ENCODE peak calls at places on chromosomes 12 and 14, in six cellular contexts. One of them, this sample, is unnamed.

GRCh38 chr12:30806989-30807694 is 52.4 kb upstream of the CAPRIN2 start:
- DNase-seq in sigmoid colon: no peak
- DNase-seq in neural progenitor cell: peak
- DNase-seq in IMR-90: peak
- DNase-seq in heart right ventricle: peak
- DNase-seq in kidney epithelial cell: no peak
- DNase-seq in this sample: peak

GRCh38 chr12:131087302-131087818 is 133.7 kb downstream of the ADGRD1 start:
- DNase-seq in heart right ventricle: no peak
- DNase-seq in neural progenitor cell: no peak
- DNase-seq in IMR-90: no peak
- DNase-seq in kidney epithelial cell: no peak
- DNase-seq in sigmoid colon: peak
- DNase-seq in this sample: no peak

GRCh38 chr12:7060353-7060954 is at the start of gene C1S:
- DNase-seq in kidney epithelial cell: peak
- DNase-seq in heart right ventricle: peak
- DNase-seq in neural progenitor cell: peak
- DNase-seq in sigmoid colon: peak
- DNase-seq in IMR-90: peak
- DNase-seq in this sample: peak

GRCh38 chr12:129075451-129076208 is 222.4 kb downstream of the GLT1D1 start:
- DNase-seq in sigmoid colon: no peak
- DNase-seq in IMR-90: no peak
- DNase-seq in kidney epithelial cell: no peak
- DNase-seq in heart right ventricle: no peak
- DNase-seq in neural progenitor cell: no peak
- DNase-seq in this sample: no peak

GRCh38 chr14:59918824-59919581 is 941 bp upstream of the LRRC9 start:
- DNase-seq in heart right ventricle: no peak
- DNase-seq in IMR-90: peak
- DNase-seq in kidney epithelial cell: no peak
- DNase-seq in neural progenitor cell: peak
- DNase-seq in sigmoid colon: no peak
- DNase-seq in this sample: peak

GRCh38 chr12:103929909-103930786 is at the start of gene HSP90B1:
- DNase-seq in IMR-90: peak
- DNase-seq in heart right ventricle: peak
- DNase-seq in sigmoid colon: peak
- DNase-seq in kidney epithelial cell: peak
- DNase-seq in neural progenitor cell: peak
- DNase-seq in this sample: peak

GRCh38 chr12:79900951-79901350 is 33.9 kb downstream of the PPP1R12A start:
- DNase-seq in neural progenitor cell: no peak
- DNase-seq in kidney epithelial cell: no peak
- DNase-seq in sigmoid colon: no peak
- DNase-seq in heart right ventricle: no peak
- DNase-seq in IMR-90: no peak
- DNase-seq in this sample: no peak

GRCh38 chr12:132747395-132747794 is 14.2 kb downstream of the ANKLE2 start:
- DNase-seq in kidney epithelial cell: no peak
- DNase-seq in neural progenitor cell: no peak
- DNase-seq in heart right ventricle: no peak
- DNase-seq in sigmoid colon: no peak
- DNase-seq in IMR-90: no peak
- DNase-seq in this sample: no peak

GRCh38 chr14:95504135-95505029 is 12.1 kb downstream of the SYNE3 start:
- DNase-seq in IMR-90: peak
- DNase-seq in neural progenitor cell: no peak
- DNase-seq in kidney epithelial cell: no peak
- DNase-seq in sigmoid colon: peak
- DNase-seq in heart right ventricle: no peak
- DNase-seq in this sample: peak

GRCh38 chr14:31261859-31262739 is 54.5 kb upstream of the HECTD1 start:
- DNase-seq in neural progenitor cell: peak
- DNase-seq in kidney epithelial cell: no peak
- DNase-seq in IMR-90: peak
- DNase-seq in sigmoid colon: peak
- DNase-seq in heart right ventricle: peak
- DNase-seq in this sample: peak

GRCh38 chr14:22338381-22338780 is 250.6 kb downstream of the DAD1 start:
- DNase-seq in neural progenitor cell: no peak
- DNase-seq in kidney epithelial cell: no peak
- DNase-seq in IMR-90: no peak
- DNase-seq in sigmoid colon: no peak
- DNase-seq in heart right ventricle: no peak
- DNase-seq in this sample: no peak
- H3K4me3 ChIP-seq in neural progenitor cell: no peak
- H3K4me3 ChIP-seq in kidney epithelial cell: no peak
- H3K4me3 ChIP-seq in IMR-90: no peak
- H3K4me3 ChIP-seq in sigmoid colon: no peak
- H3K4me3 ChIP-seq in heart right ventricle: no peak
- H3K4me3 ChIP-seq in this sample: no peak

GRCh38 chr14:105146181-105146975 is 22.2 kb downstream of the JAG2 start:
- DNase-seq in sigmoid colon: peak
- DNase-seq in neural progenitor cell: no peak
- DNase-seq in IMR-90: no peak
- DNase-seq in kidney epithelial cell: no peak
- DNase-seq in heart right ventricle: no peak
- DNase-seq in this sample: no peak
- TF ChIP-seq CTCF in sigmoid colon: no peak
- TF ChIP-seq CTCF in neural progenitor cell: no peak
- TF ChIP-seq CTCF in IMR-90: no peak
- TF ChIP-seq CTCF in kidney epithelial cell: no peak
- TF ChIP-seq CTCF in heart right ventricle: no peak
- TF ChIP-seq CTCF in this sample: no peak

GRCh38 chr12:69851976-69852375 is 26.9 kb downstream of the MYRFL start:
- DNase-seq in neural progenitor cell: no peak
- DNase-seq in kidney epithelial cell: no peak
- DNase-seq in sigmoid colon: no peak
- DNase-seq in IMR-90: no peak
- DNase-seq in heart right ventricle: no peak
- DNase-seq in this sample: peak
- H3K4me3 ChIP-seq in neural progenitor cell: no peak
- H3K4me3 ChIP-seq in kidney epithelial cell: no peak
- H3K4me3 ChIP-seq in sigmoid colon: no peak
- H3K4me3 ChIP-seq in IMR-90: no peak
- H3K4me3 ChIP-seq in heart right ventricle: no peak
- H3K4me3 ChIP-seq in this sample: no peak

GRCh38 chr14:88078525-88078924 is 73.6 kb downstream of the GPR65 start:
- DNase-seq in IMR-90: no peak
- DNase-seq in heart right ventricle: no peak
- DNase-seq in kidney epithelial cell: no peak
- DNase-seq in neural progenitor cell: peak
- DNase-seq in sigmoid colon: no peak
- DNase-seq in this sample: no peak
- TF ChIP-seq CTCF in IMR-90: no peak
- TF ChIP-seq CTCF in heart right ventricle: no peak
- TF ChIP-seq CTCF in kidney epithelial cell: no peak
- TF ChIP-seq CTCF in neural progenitor cell: peak
- TF ChIP-seq CTCF in sigmoid colon: no peak
- TF ChIP-seq CTCF in this sample: no peak

GRCh38 chr14:32509632-32510187 is 180.6 kb downstream of the AKAP6 start:
- DNase-seq in kidney epithelial cell: peak
- DNase-seq in sigmoid colon: peak
- DNase-seq in neural progenitor cell: peak
- DNase-seq in IMR-90: peak
- DNase-seq in heart right ventricle: peak
- DNase-seq in this sample: peak
- H3K4me3 ChIP-seq in kidney epithelial cell: no peak
- H3K4me3 ChIP-seq in sigmoid colon: peak
- H3K4me3 ChIP-seq in neural progenitor cell: no peak
- H3K4me3 ChIP-seq in IMR-90: no peak
- H3K4me3 ChIP-seq in heart right ventricle: peak
- H3K4me3 ChIP-seq in this sample: no peak

GRCh38 chr12:11059784-11060183 is 2.3 kb downstream of the TAS2R46 start:
- DNase-seq in kidney epithelial cell: peak
- DNase-seq in IMR-90: peak
- DNase-seq in sigmoid colon: no peak
- DNase-seq in heart right ventricle: no peak
- DNase-seq in neural progenitor cell: no peak
- DNase-seq in this sample: peak

GRCh38 chr12:11055306-11055705 is 6.8 kb downstream of the TAS2R46 start:
- DNase-seq in kidney epithelial cell: no peak
- DNase-seq in sigmoid colon: no peak
- DNase-seq in heart right ventricle: no peak
- DNase-seq in IMR-90: no peak
- DNase-seq in neural progenitor cell: no peak
- DNase-seq in this sample: no peak

DNA sequence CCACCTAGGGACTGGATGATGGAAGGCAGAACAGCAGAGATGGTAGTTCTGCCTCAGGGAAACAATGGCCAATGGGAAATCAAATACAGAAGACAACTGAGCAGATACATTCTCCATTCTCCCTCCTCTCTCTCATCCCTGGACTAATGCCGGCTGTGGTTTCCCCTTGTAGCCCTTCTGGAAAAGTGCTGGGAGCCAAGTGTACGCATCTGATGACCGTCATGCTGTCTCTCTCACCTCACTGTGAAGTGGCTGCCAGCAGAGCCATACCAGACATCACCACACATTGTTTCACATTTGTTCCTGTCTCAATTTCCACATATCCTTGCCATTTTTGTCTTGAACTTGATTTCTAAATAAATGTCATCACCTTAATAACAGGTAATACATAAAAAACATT is 3.1 kb downstream of the TAS2R46 start:
- DNase-seq in sigmoid colon: no peak
- DNase-seq in heart right ventricle: peak
- DNase-seq in kidney epithelial cell: no peak
- DNase-seq in IMR-90: no peak
- DNase-seq in neural progenitor cell: no peak
- DNase-seq in this sample: no peak
- TF ChIP-seq CTCF in sigmoid colon: no peak
- TF ChIP-seq CTCF in heart right ventricle: no peak
- TF ChIP-seq CTCF in kidney epithelial cell: no peak
- TF ChIP-seq CTCF in IMR-90: no peak
- TF ChIP-seq CTCF in neural progenitor cell: no peak
- TF ChIP-seq CTCF in this sample: no peak

DNA sequence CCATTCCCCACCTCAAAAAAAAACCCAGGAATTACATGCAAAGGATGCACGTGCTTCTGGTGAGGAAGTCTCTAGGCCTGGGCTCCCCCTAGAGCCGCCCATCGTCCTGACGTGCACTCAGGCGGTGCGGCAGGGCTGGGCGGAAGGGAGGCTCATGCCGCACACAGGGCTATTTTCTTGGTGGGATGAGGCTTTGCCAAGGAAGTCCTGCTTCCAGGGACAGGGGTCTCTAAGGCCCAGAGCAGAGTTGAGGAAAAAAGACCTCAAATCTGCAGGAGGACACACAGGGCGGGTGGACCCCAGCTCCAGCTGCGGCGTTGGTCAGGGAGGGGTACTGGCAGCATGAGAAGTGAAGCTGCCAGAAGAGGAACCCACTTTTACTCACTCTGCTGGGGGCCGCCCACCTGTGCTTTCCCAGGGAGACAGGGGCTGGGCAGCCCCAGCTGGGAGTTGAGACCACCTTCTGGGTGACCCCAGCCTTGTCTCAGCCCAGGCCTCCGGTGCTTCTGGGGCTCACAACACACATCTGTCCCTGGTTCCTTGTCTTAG is 4.2 kb downstream of the RHOF start:
- DNase-seq in IMR-90: no peak
- DNase-seq in neural progenitor cell: no peak
- DNase-seq in kidney epithelial cell: no peak
- DNase-seq in heart right ventricle: no peak
- DNase-seq in sigmoid colon: no peak
- DNase-seq in this sample: no peak
- H3K4me3 ChIP-seq in IMR-90: no peak
- H3K4me3 ChIP-seq in neural progenitor cell: no peak
- H3K4me3 ChIP-seq in kidney epithelial cell: no peak
- H3K4me3 ChIP-seq in heart right ventricle: no peak
- H3K4me3 ChIP-seq in sigmoid colon: no peak
- H3K4me3 ChIP-seq in this sample: no peak

GRCh38 chr12:12889701-12890100 is 1.7 kb upstream of the GPRC5A start:
- DNase-seq in heart right ventricle: no peak
- DNase-seq in IMR-90: no peak
- DNase-seq in kidney epithelial cell: no peak
- DNase-seq in neural progenitor cell: no peak
- DNase-seq in sigmoid colon: no peak
- DNase-seq in this sample: no peak

GRCh38 chr12:12891646-12892355 is 439 bp downstream of the GPRC5A start:
- DNase-seq in kidney epithelial cell: no peak
- DNase-seq in sigmoid colon: no peak
- DNase-seq in heart right ventricle: no peak
- DNase-seq in neural progenitor cell: no peak
- DNase-seq in IMR-90: no peak
- DNase-seq in this sample: no peak

GRCh38 chr12:12892670-12893290 is 1.4 kb downstream of the GPRC5A start:
- DNase-seq in kidney epithelial cell: no peak
- DNase-seq in neural progenitor cell: no peak
- DNase-seq in IMR-90: no peak
- DNase-seq in sigmoid colon: no peak
- DNase-seq in heart right ventricle: no peak
- DNase-seq in this sample: no peak

GRCh38 chr12:12890492-12890814 is 909 bp upstream of the GPRC5A start:
- DNase-seq in kidney epithelial cell: no peak
- DNase-seq in neural progenitor cell: no peak
- DNase-seq in heart right ventricle: no peak
- DNase-seq in sigmoid colon: no peak
- DNase-seq in IMR-90: peak
- DNase-seq in this sample: no peak

GRCh38 chr12:12890815-12891645 is at the start of gene GPRC5A:
- DNase-seq in IMR-90: peak
- DNase-seq in kidney epithelial cell: peak
- DNase-seq in heart right ventricle: peak
- DNase-seq in neural progenitor cell: peak
- DNase-seq in sigmoid colon: peak
- DNase-seq in this sample: peak
- TF ChIP-seq CTCF in IMR-90: peak
- TF ChIP-seq CTCF in kidney epithelial cell: peak
- TF ChIP-seq CTCF in heart right ventricle: no peak
- TF ChIP-seq CTCF in neural progenitor cell: peak
- TF ChIP-seq CTCF in sigmoid colon: no peak
- TF ChIP-seq CTCF in this sample: peak

GRCh38 chr14:105897725-105898113 is 371.3 kb downstream of the TMEM121 start:
- DNase-seq in neural progenitor cell: no peak
- DNase-seq in kidney epithelial cell: no peak
- DNase-seq in heart right ventricle: peak
- DNase-seq in IMR-90: no peak
- DNase-seq in sigmoid colon: no peak
- DNase-seq in this sample: no peak

GRCh38 chr14:105898482-105899010 is 372.2 kb downstream of the TMEM121 start:
- DNase-seq in IMR-90: no peak
- DNase-seq in neural progenitor cell: no peak
- DNase-seq in heart right ventricle: peak
- DNase-seq in sigmoid colon: no peak
- DNase-seq in kidney epithelial cell: no peak
- DNase-seq in this sample: no peak

GRCh38 chr14:105891631-105892452 is 365.5 kb downstream of the TMEM121 start:
- DNase-seq in sigmoid colon: peak
- DNase-seq in IMR-90: no peak
- DNase-seq in neural progenitor cell: no peak
- DNase-seq in heart right ventricle: no peak
- DNase-seq in kidney epithelial cell: no peak
- DNase-seq in this sample: no peak

GRCh38 chr14:105894125-105894977 is 368.0 kb downstream of the TMEM121 start:
- DNase-seq in heart right ventricle: no peak
- DNase-seq in kidney epithelial cell: no peak
- DNase-seq in IMR-90: no peak
- DNase-seq in sigmoid colon: peak
- DNase-seq in neural progenitor cell: no peak
- DNase-seq in this sample: no peak

GRCh38 chr14:105894978-105895881 is 368.8 kb downstream of the TMEM121 start:
- DNase-seq in neural progenitor cell: no peak
- DNase-seq in sigmoid colon: peak
- DNase-seq in kidney epithelial cell: no peak
- DNase-seq in IMR-90: no peak
- DNase-seq in heart right ventricle: peak
- DNase-seq in this sample: no peak
- H3K4me3 ChIP-seq in neural progenitor cell: no peak
- H3K4me3 ChIP-seq in sigmoid colon: no peak
- H3K4me3 ChIP-seq in kidney epithelial cell: no peak
- H3K4me3 ChIP-seq in IMR-90: no peak
- H3K4me3 ChIP-seq in heart right ventricle: no peak
- H3K4me3 ChIP-seq in this sample: no peak

This sample was measured in astrocyte of the spinal cord.